ENCODE peak calls at places on chromosomes 1 and 21, in nine cellular contexts. H, K, F, Y, G, E, V, C and M are unnamed samples.

GRCh38 chr1:53361541-53361961 is 33.7 kb upstream of the LRP8 start:
- DNase-seq in H (no peak), K (no peak), F (no peak), Y (no peak), G (no peak), E (no peak), V (no peak), C (no peak), M (peak)

GRCh38 chr21:38671716-38672115 is 134.0 kb upstream of the ETS2 start:
- DNase-seq in H (no peak), K (peak), F (no peak), Y (no peak), G (no peak), E (no peak), V (no peak), C (no peak), M (no peak)

GRCh38 chr1:89598450-89599331 is 34.2 kb upstream of the LRRC8C start:
- DNase-seq in H (no peak), K (peak), F (no peak), Y (peak), G (no peak), E (peak), V (no peak), C (no peak), M (no peak)

GRCh38 chr1:245225267-245225666 is 70.5 kb downstream of the KIF26B start:
- DNase-seq in H (no peak), K (peak), F (no peak), Y (no peak), G (no peak), E (peak), V (no peak), C (no peak), M (no peak)

GRCh38 chr1:11998636-11999035 is 18.4 kb downstream of the MFN2 start:
- DNase-seq in H (no peak), K (no peak), F (no peak), Y (no peak), G (no peak), E (no peak), V (no peak), C (no peak), M (no peak)

GRCh38 chr1:51316764-51317120 is 13.6 kb downstream of the TTC39A start:
- DNase-seq in H (no peak), K (peak), F (no peak), Y (no peak), G (no peak), E (peak), V (no peak), C (no peak), M (no peak)

GRCh38 chr1:167145965-167146364 is 52.1 kb downstream of the STYXL2 start:
- DNase-seq in H (no peak), K (no peak), F (no peak), Y (no peak), G (no peak), E (no peak), V (no peak), C (no peak), M (no peak)

GRCh38 chr1:159302036-159302435 is at the start of gene FCER1A:
- DNase-seq in H (no peak), K (no peak), F (no peak), Y (no peak), G (no peak), E (no peak), V (no peak), C (no peak), M (no peak)

GRCh38 chr1:79198841-79199240 is 192.3 kb upstream of the ADGRL4 start:
- DNase-seq in H (no peak), K (no peak), F (peak), Y (no peak), G (no peak), E (no peak), V (no peak), C (no peak), M (no peak)

GRCh38 chr1:47406966-47407365 is 9.1 kb upstream of the FOXE3 start:
- DNase-seq in H (no peak), K (no peak), F (no peak), Y (no peak), G (no peak), E (no peak), V (no peak), C (no peak), M (no peak)

GRCh38 chr1:106465666-106466065 is 590.8 kb upstream of the PRMT6 start:
- DNase-seq in H (no peak), K (no peak), F (no peak), Y (no peak), G (no peak), E (no peak), V (no peak), C (no peak), M (no peak)

GRCh38 chr1:163066168-163066567 is 3.0 kb upstream of the RGS4 start:
- DNase-seq in H (no peak), K (no peak), F (no peak), Y (no peak), G (no peak), E (no peak), V (no peak), C (no peak), M (no peak)

GRCh38 chr1:153339802-153340201 is 8.8 kb downstream of the PGLYRP4 start:
- DNase-seq in H (no peak), K (no peak), F (no peak), Y (no peak), G (no peak), E (no peak), V (no peak), C (no peak), M (no peak)

GRCh38 chr1:208042868-208043267 is 131.9 kb upstream of the CD34 start:
- DNase-seq in H (no peak), K (no peak), F (no peak), Y (no peak), G (no peak), E (no peak), V (no peak), C (no peak), M (no peak)

GRCh38 chr1:94395748-94396309 is 22.4 kb upstream of the ABCD3 start:
- DNase-seq in H (no peak), K (no peak), F (no peak), Y (no peak), G (no peak), E (peak), V (no peak), C (no peak), M (no peak)

GRCh38 chr1:234768569-234769283 is 158.7 kb upstream of the IRF2BP2 start:
- DNase-seq in H (no peak), K (peak), F (no peak), Y (no peak), G (no peak), E (no peak), V (peak), C (no peak), M (no peak)

GRCh38 chr21:45050786-45051489 is 23.4 kb upstream of the ADARB1 start:
- DNase-seq in H (no peak), K (no peak), F (no peak), Y (no peak), G (no peak), E (no peak), V (no peak), C (no peak), M (no peak)

GRCh38 chr1:36176151-36176949 is 20.4 kb downstream of the MAP7D1 start:
- DNase-seq in H (no peak), K (peak), F (no peak), Y (no peak), G (no peak), E (no peak), V (no peak), C (no peak), M (no peak)

GRCh38 chr1:6414443-6414844 is 5.3 kb downstream of the HES2 start:
- DNase-seq in H (peak), K (peak), F (peak), Y (peak), G (no peak), E (peak), V (no peak), C (no peak), M (no peak)

GRCh38 chr1:204630460-204630905 is 55.1 kb downstream of the LRRN2 start:
- DNase-seq in H (no peak), K (peak), F (no peak), Y (no peak), G (no peak), E (no peak), V (no peak), C (no peak), M (no peak)

GRCh38 chr21:22791376-22791775 is 1793.2 kb downstream of the NCAM2 start:
- DNase-seq in H (no peak), K (no peak), F (no peak), Y (no peak), G (no peak), E (no peak), V (no peak), C (no peak), M (no peak)

GRCh38 chr1:103525114-103525606 is 339 bp upstream of the RNPC3 start:
- DNase-seq in H (no peak), K (peak), F (peak), Y (peak), G (no peak), E (peak), V (no peak), C (no peak), M (peak)

GRCh38 chr1:9589719-9590157 is 1.0 kb downstream of the TMEM201 start:
- DNase-seq in H (no peak), K (no peak), F (no peak), Y (peak), G (no peak), E (peak), V (no peak), C (no peak), M (no peak)

GRCh38 chr1:157124855-157125254 is 13.3 kb downstream of the ETV3 start:
- DNase-seq in H (no peak), K (no peak), F (no peak), Y (no peak), G (no peak), E (peak), V (no peak), C (no peak), M (no peak)

GRCh38 chr1:195376190-195376589 is 1232.0 kb downstream of the KCNT2 start:
- DNase-seq in H (no peak), K (no peak), F (no peak), Y (no peak), G (no peak), E (peak), V (no peak), C (no peak), M (no peak)

GRCh38 chr1:35883681-35884155 is 709 bp downstream of the AGO1 start:
- DNase-seq in H (peak), K (peak), F (no peak), Y (peak), G (peak), E (peak), V (peak), C (peak), M (peak)

GRCh38 chr1:172627702-172628101 is 31.2 kb upstream of the FASLG start:
- DNase-seq in H (no peak), K (no peak), F (no peak), Y (no peak), G (no peak), E (no peak), V (no peak), C (no peak), M (no peak)

GRCh38 chr1:80047791-80048190 is 1041.3 kb upstream of the ADGRL4 start:
- DNase-seq in H (no peak), K (no peak), F (no peak), Y (no peak), G (no peak), E (peak), V (no peak), C (no peak), M (no peak)

GRCh38 chr1:186974774-186975181 is 146.0 kb downstream of the PLA2G4A start:
- DNase-seq in H (no peak), K (no peak), F (peak), Y (no peak), G (no peak), E (peak), V (no peak), C (no peak), M (no peak)

GRCh38 chr1:205444300-205444930 is 11.4 kb downstream of the BLACAT1 start:
- DNase-seq in H (peak), K (no peak), F (no peak), Y (no peak), G (no peak), E (no peak), V (no peak), C (no peak), M (no peak)

GRCh38 chr1:233998926-233999325 is 94.5 kb downstream of the SLC35F3 start:
- DNase-seq in H (no peak), K (no peak), F (no peak), Y (no peak), G (no peak), E (no peak), V (no peak), C (no peak), M (no peak)

GRCh38 chr1:20028726-20029125 is 41.3 kb upstream of the PLA2G5 start:
- DNase-seq in H (no peak), K (no peak), F (no peak), Y (no peak), G (no peak), E (no peak), V (no peak), C (no peak), M (no peak)

GRCh38 chr1:116827607-116828125 is 73.4 kb downstream of the CD2 start:
- DNase-seq in H (no peak), K (no peak), F (no peak), Y (no peak), G (no peak), E (no peak), V (no peak), C (no peak), M (no peak)

GRCh38 chr21:44082648-44083436 is 24.4 kb upstream of the PWP2 start:
- DNase-seq in H (no peak), K (peak), F (no peak), Y (no peak), G (no peak), E (peak), V (no peak), C (no peak), M (peak)

GRCh38 chr1:205770618-205771017 is 4.7 kb downstream of the RAB29 start:
- DNase-seq in H (no peak), K (no peak), F (no peak), Y (no peak), G (no peak), E (no peak), V (no peak), C (no peak), M (no peak)